ENCODE peak calls at places on chromosomes 12 and 14, in five cellular contexts. N, Z, P, V and I are unnamed samples.

GRCh38 chr12:52672321-52672933 is 7.8 kb downstream of the KRT1 start:
- DNase-seq in Z (peak; percentile 17), V (no peak), P (no peak), N (no peak), I (no peak)

GRCh38 chr14:56131865-56132830 is 13.9 kb downstream of the PELI2 start:
- DNase-seq in Z (no peak), P (no peak), V (no peak), N (no peak), I (no peak)

GRCh38 chr14:65412881-65413738 is 580 bp downstream of the FUT8 start:
- DNase-seq in P (peak; percentile 36), V (no peak), Z (peak; percentile 17), N (no peak), I (peak; percentile 7)

GRCh38 chr12:13000616-13000934 is 510 bp upstream of the HEBP1 start:
- DNase-seq in Z (no peak), V (no peak), P (peak; percentile 65), N (no peak), I (no peak)

GRCh38 chr12:75641031-75641780 is 129.8 kb upstream of the KRR1 start:
- DNase-seq in N (peak; percentile 87), Z (no peak), P (no peak), V (no peak), I (no peak)

GRCh38 chr14:80850197-80850814 is 91.2 kb downstream of the CEP128 start:
- DNase-seq in P (peak; percentile 1), N (no peak), Z (peak; percentile 12), V (no peak), I (no peak)

GRCh38 chr12:82440885-82441284 is 82.6 kb downstream of the METTL25 start:
- DNase-seq in P (no peak), N (no peak), V (no peak), Z (no peak), I (no peak)

GRCh38 chr12:110929818-110930217 is 9.4 kb upstream of the MYL2 start:
- DNase-seq in N (no peak), P (no peak), Z (no peak), V (no peak), I (no peak)

GRCh38 chr12:12331244-12331771 is 18.7 kb downstream of the MANSC1 start:
- DNase-seq in Z (no peak), N (no peak), P (no peak), V (no peak), I (no peak)

GRCh38 chr14:45068396-45068795 is 15.5 kb upstream of the PRPF39 start:
- DNase-seq in V (no peak), Z (no peak), P (no peak), N (no peak), I (no peak)

GRCh38 chr12:57619434-57620244 is 8.4 kb downstream of the ARHGEF25 start:
- DNase-seq in P (no peak), Z (no peak), V (no peak), N (no peak), I (no peak)

GRCh38 chr14:67984274-67984673 is 164.7 kb downstream of the RAD51B start:
- DNase-seq in V (no peak), Z (no peak), P (no peak), N (no peak), I (no peak)

GRCh38 chr12:95351745-95352144 is 122.2 kb upstream of the METAP2 start:
- DNase-seq in V (no peak), Z (peak; percentile 31), N (no peak), P (no peak), I (no peak)

GRCh38 chr12:5013206-5013830 is 30.4 kb upstream of the KCNA5 start:
- DNase-seq in Z (no peak), N (no peak), V (no peak), P (no peak), I (no peak)

GRCh38 chr12:66600805-66601392 is 78.0 kb downstream of the GRIP1 start:
- DNase-seq in P (no peak), V (no peak), N (no peak), Z (no peak), I (no peak)

GRCh38 chr12:45214739-45215418 is 1.0 kb upstream of the ANO6 start:
- DNase-seq in P (no peak), Z (no peak), V (no peak), N (no peak), I (no peak)

GRCh38 chr14:68546839-68547238 is 246.0 kb downstream of the ZFP36L1 start:
- DNase-seq in V (no peak), Z (no peak), P (no peak), N (no peak), I (no peak)

GRCh38 chr14:92570863-92571262 is 57.3 kb downstream of the RIN3 start:
- DNase-seq in N (no peak), V (no peak), P (no peak), Z (no peak), I (no peak)

GRCh38 chr12:12070674-12071661 is at the start of gene BCL2L14:
- DNase-seq in Z (peak; percentile 59), N (peak; percentile 36), P (no peak), V (no peak), I (no peak)

GRCh38 chr14:101083564-101084435 is 180.3 kb upstream of the RTL1 start:
- DNase-seq in P (no peak), V (no peak), N (no peak), Z (peak; percentile 20), I (peak; percentile 50)

GRCh38 chr12:133023566-133023965 is 13.7 kb upstream of the ZNF84 start:
- DNase-seq in P (no peak), N (no peak), V (no peak), Z (no peak), I (no peak)

GRCh38 chr12:83128529-83128928 is 441.8 kb downstream of the TMTC2 start:
- DNase-seq in P (no peak), V (no peak), Z (no peak), N (no peak), I (no peak)

GRCh38 chr14:24309538-24310386 is at the start of gene LTB4R2:
- DNase-seq in P (no peak), N (no peak), Z (no peak), V (no peak), I (no peak)

GRCh38 chr14:36390718-36391117 is 70.3 kb upstream of the MBIP start:
- DNase-seq in Z (no peak), V (no peak), N (no peak), P (no peak), I (no peak)

GRCh38 chr12:118645219-118645618 is 268.9 kb downstream of the SUDS3 start:
- DNase-seq in N (no peak), V (no peak), P (peak; percentile 57), Z (peak; percentile 23), I (peak; percentile 10)

GRCh38 chr14:54665938-54666337 is 99.0 kb downstream of the SAMD4A start:
- DNase-seq in N (peak; percentile 9), P (no peak), Z (no peak), V (no peak), I (no peak)
- TF ChIP-seq SUZ12 in N (no peak), P (no peak), Z (no peak), V (no peak), I (no peak)

DNA sequence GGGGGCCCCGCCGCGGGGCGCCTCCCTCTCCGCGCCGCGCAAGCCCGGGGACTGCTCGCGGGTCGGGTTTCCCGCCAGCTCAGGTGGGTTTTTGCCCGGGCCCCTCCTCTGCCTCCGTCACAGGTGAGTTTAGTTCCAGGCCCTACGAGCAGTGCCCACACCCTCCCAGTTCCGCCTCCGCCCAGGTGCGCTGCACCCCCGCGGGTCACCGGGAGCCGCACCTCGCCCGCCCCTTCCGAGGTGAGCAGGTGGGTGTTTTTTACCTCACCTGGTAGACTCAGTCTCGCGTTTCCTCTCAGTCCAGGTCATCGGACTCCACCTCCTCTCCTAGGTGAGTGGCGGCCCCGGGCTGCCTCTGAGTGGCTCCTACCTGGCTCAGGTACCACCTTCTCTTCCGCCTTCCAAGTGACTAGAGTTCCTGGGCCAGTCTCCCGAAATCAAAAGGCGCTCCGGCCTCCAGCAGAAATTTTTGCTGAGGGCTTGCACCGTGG is at the start of gene TMEM30B:
- DNase-seq in V (peak; percentile 70), Z (no peak), P (no peak), N (no peak), I (no peak)
- TF ChIP-seq SUZ12 in V (no peak), Z (no peak), P (no peak), N (peak; percentile 29), I (no peak)

DNA sequence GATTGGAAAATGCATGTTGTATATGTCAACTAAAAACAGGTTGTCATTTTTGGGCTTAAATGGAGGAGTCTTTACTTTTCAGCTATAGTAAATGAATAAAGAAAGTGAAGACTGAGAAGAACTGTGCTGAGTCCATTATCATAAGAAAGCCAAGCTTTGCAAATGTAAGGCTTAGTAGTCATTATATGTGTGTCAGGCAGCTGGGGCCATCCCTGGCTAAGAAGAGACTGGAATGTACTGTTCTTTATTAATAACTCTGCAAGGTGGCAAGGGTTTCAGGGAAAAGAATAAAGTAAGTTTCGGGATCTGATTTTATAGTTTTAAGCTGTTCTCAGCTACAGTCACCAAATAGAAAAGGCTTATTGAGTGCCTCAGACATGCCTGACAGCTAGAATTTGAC is 48.7 kb downstream of the SRGAP1 start:
- DNase-seq in V (no peak), P (peak; percentile 2), Z (no peak), N (no peak), I (no peak)
- TF ChIP-seq SUZ12 in V (no peak), P (no peak), Z (no peak), N (no peak), I (no peak)

DNA sequence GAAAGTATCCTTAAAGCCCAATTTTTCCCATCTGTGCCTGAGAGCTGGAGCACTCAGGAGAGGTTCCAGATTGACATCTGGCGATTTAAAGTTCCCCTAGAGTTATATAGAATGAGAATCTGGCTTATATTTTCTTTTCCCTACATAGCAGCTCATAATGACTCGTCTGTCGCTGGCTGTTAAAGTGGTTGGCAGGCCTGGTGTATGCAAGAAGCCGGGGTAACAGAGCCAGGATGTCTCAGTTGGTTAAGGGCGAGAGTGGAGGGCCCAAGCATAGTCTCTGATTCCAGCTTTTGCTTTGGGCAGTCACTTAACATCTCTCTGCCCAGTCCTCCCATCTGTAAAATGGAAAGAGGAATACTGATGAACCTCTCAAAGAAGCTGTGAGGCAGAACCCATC is 751.6 kb downstream of the NOVA1 start:
- DNase-seq in P (no peak), V (no peak), Z (no peak), N (no peak), I (no peak)
- TF ChIP-seq SUZ12 in P (no peak), V (no peak), Z (no peak), N (no peak), I (no peak)

GRCh38 chr14:64229489-64229888 is 64.7 kb downstream of the ESR2 start:
- DNase-seq in V (no peak), P (no peak), Z (no peak), N (no peak), I (no peak)

GRCh38 chr14:64233791-64234190 is 60.4 kb downstream of the ESR2 start:
- DNase-seq in N (no peak), V (no peak), Z (no peak), P (no peak), I (no peak)

GRCh38 chr14:64232944-64233343 is 61.2 kb downstream of the ESR2 start:
- DNase-seq in V (no peak), Z (no peak), N (no peak), P (no peak), I (no peak)

GRCh38 chr14:64234877-64235651 is 59.1 kb downstream of the ESR2 start:
- DNase-seq in P (no peak), Z (no peak), V (no peak), N (no peak), I (no peak)

GRCh38 chr14:64232095-64232830 is 61.9 kb downstream of the ESR2 start:
- DNase-seq in P (no peak), N (peak; percentile 88), Z (no peak), V (no peak), I (no peak)
- TF ChIP-seq SUZ12 in P (no peak), N (no peak), Z (no peak), V (no peak), I (no peak)

GRCh38 chr14:105065280-105066228 is at the start of gene GPR132:
- DNase-seq in V (no peak), N (peak; percentile 93), P (no peak), Z (no peak), I (no peak)
- TF ChIP-seq SUZ12 in V (no peak), N (no peak), P (no peak), Z (no peak), I (no peak)

GRCh38 chr12:64010069-64010686 is 165.7 kb downstream of the SRGAP1 start:
- DNase-seq in Z (peak; percentile 74), P (no peak), V (no peak), N (no peak), I (no peak)
- TF ChIP-seq SUZ12 in Z (no peak), P (no peak), V (no peak), N (no peak), I (no peak)